ENCODE peak calls at places on chromosomes 16 and 17, in eight cellular contexts. X is H54, Q is brain pericyte, F is Caco-2, A is NCI-H1092, M is NCI-H1436, P is epithelial cell of prostate, L is T-helper 9 cell. U is an unnamed sample.

GRCh38 chr16:19655242-19655777 is 62.7 kb downstream of the KNOP1 start:
- DNase-seq in P (no peak), M (no peak), A (peak), X (no peak), L (no peak), F (no peak), Q (no peak), U (no peak)

GRCh38 chr17:38958756-38959155 is 8.4 kb downstream of the FBXO47 start:
- DNase-seq in F (no peak), Q (no peak), M (no peak), X (no peak), P (no peak), L (no peak), A (no peak), U (no peak)

GRCh38 chr17:60439501-60439900 is 17.2 kb downstream of the CHCT1 start:
- DNase-seq in P (no peak), A (no peak), Q (no peak), X (no peak), L (no peak), F (no peak), M (no peak), U (no peak)

GRCh38 chr17:81482673-81483072 is 29.9 kb downstream of the ACTG1 start:
- DNase-seq in L (no peak), X (no peak), P (no peak), A (peak), F (no peak), M (no peak), Q (no peak), U (no peak)

GRCh38 chr17:8468109-8468508 is 32.4 kb downstream of the NDEL1 start:
- DNase-seq in L (no peak), X (no peak), Q (no peak), M (no peak), A (no peak), F (no peak), P (no peak), U (no peak)

GRCh38 chr17:46167826-46168569 is 25.2 kb downstream of the KANSL1 start:
- DNase-seq in A (no peak), Q (no peak), F (no peak), L (no peak), M (no peak), X (no peak), P (no peak), U (peak)

GRCh38 chr17:45364531-45365390 is 47.9 kb upstream of the MAP3K14 start:
- DNase-seq in F (no peak), L (no peak), A (peak), P (no peak), Q (no peak), M (peak), X (no peak), U (no peak)

GRCh38 chr16:71467810-71468209 is 5.8 kb upstream of the ZNF23 start:
- DNase-seq in M (no peak), Q (no peak), F (peak), X (no peak), L (peak), A (no peak), P (no peak), U (peak)

GRCh38 chr17:41329279-41329925 is 13.9 kb upstream of the KRTAP17-1 start:
- DNase-seq in Q (no peak), X (peak), A (peak), L (no peak), F (peak), M (peak), P (no peak), U (peak)

GRCh38 chr17:58388302-58389190 is 28.8 kb downstream of the RNF43 start:
- DNase-seq in A (no peak), F (no peak), L (no peak), X (no peak), P (no peak), M (no peak), Q (no peak), U (no peak)

GRCh38 chr16:15511759-15512487 is 77.5 kb downstream of the BMERB1 start:
- DNase-seq in X (no peak), Q (no peak), M (no peak), A (no peak), P (no peak), F (no peak), L (no peak), U (no peak)

GRCh38 chr16:79164378-79164720 is 436.2 kb downstream of the MAF start:
- DNase-seq in Q (no peak), F (no peak), X (no peak), L (no peak), M (no peak), P (no peak), A (no peak), U (no peak)

GRCh38 chr17:80785477-80786178 is 206.0 kb upstream of the CHMP6 start:
- DNase-seq in P (no peak), A (peak), X (no peak), Q (no peak), M (no peak), L (no peak), F (no peak), U (no peak)

GRCh38 chr16:49526966-49527365 is 153.4 kb downstream of the C16orf78 start:
- DNase-seq in P (no peak), M (no peak), Q (no peak), X (no peak), A (no peak), L (no peak), F (no peak), U (no peak)

GRCh38 chr16:14026572-14026971 is 44.5 kb upstream of the MRTFB start:
- DNase-seq in A (no peak), P (no peak), F (no peak), X (no peak), L (no peak), M (no peak), Q (no peak), U (no peak)

GRCh38 chr17:48825446-48826381 is 5.1 kb upstream of the CALCOCO2 start:
- DNase-seq in F (peak), M (no peak), L (no peak), Q (no peak), X (no peak), A (no peak), P (peak), U (no peak)

GRCh38 chr16:79673635-79674034 is 73.1 kb upstream of the MAF start:
- DNase-seq in Q (no peak), P (no peak), L (no peak), F (no peak), M (no peak), X (no peak), A (no peak), U (no peak)

GRCh38 chr16:729768-730665 is 3.1 kb downstream of the HAGHL start:
- DNase-seq in Q (no peak), P (no peak), F (no peak), L (no peak), X (no peak), M (no peak), A (no peak), U (no peak)

GRCh38 chr17:14165672-14166071 is 71.0 kb downstream of the CDRT15 start:
- DNase-seq in A (no peak), F (no peak), X (no peak), M (no peak), L (no peak), P (no peak), Q (no peak), U (no peak)

GRCh38 chr17:60102632-60103047 is 23.9 kb upstream of the HEATR6 start:
- DNase-seq in L (no peak), M (no peak), P (no peak), A (no peak), X (no peak), F (no peak), Q (no peak), U (no peak)

GRCh38 chr17:50206604-50207293 is 5.3 kb upstream of the COL1A1 start:
- DNase-seq in Q (no peak), A (no peak), X (no peak), F (peak), M (no peak), P (no peak), L (no peak), U (no peak)

GRCh38 chr17:8698142-8699050 is 46.2 kb downstream of the CCDC42 start:
- DNase-seq in X (no peak), P (no peak), Q (no peak), A (no peak), L (no peak), F (no peak), M (no peak), U (no peak)

GRCh38 chr17:41680426-41681040 is 8.2 kb upstream of the EIF1 start:
- DNase-seq in X (no peak), M (no peak), L (no peak), F (no peak), A (peak), P (no peak), Q (no peak), U (no peak)

GRCh38 chr17:39018267-39019134 is 51.3 kb upstream of the FBXO47 start:
- DNase-seq in L (no peak), M (no peak), A (no peak), P (no peak), F (no peak), X (no peak), Q (no peak), U (no peak)

GRCh38 chr16:86016201-86016965 is 117.4 kb downstream of the IRF8 start:
- DNase-seq in A (peak), F (peak), P (no peak), Q (no peak), M (peak), L (no peak), X (peak), U (peak)

GRCh38 chr16:1308036-1308976 is 1.1 kb upstream of the UBE2I start:
- DNase-seq in P (peak), M (peak), X (no peak), L (no peak), A (no peak), F (no peak), Q (no peak), U (peak)

GRCh38 chr17:1718362-1719165 is 5.9 kb upstream of the WDR81 start:
- DNase-seq in M (no peak), X (no peak), L (no peak), P (no peak), Q (no peak), A (no peak), F (no peak), U (no peak)

GRCh38 chr16:82046941-82047340 is 11.9 kb downstream of the HSD17B2 start:
- DNase-seq in L (no peak), A (no peak), Q (no peak), X (no peak), F (no peak), P (no peak), M (no peak), U (no peak)

GRCh38 chr16:67499159-67499558 is 15.8 kb upstream of the AGRP start:
- DNase-seq in Q (no peak), P (no peak), L (no peak), X (no peak), M (no peak), F (no peak), A (no peak), U (no peak)

GRCh38 chr16:57784334-57784733 is 18.0 kb downstream of the KIFC3 start:
- DNase-seq in L (no peak), F (no peak), X (no peak), A (no peak), Q (no peak), M (no peak), P (no peak), U (no peak)

GRCh38 chr17:43759836-43760235 is 1.2 kb upstream of the SOST start:
- DNase-seq in M (no peak), F (no peak), P (peak), Q (no peak), L (no peak), X (no peak), A (no peak), U (no peak)

GRCh38 chr16:3249451-3249850 is 7.0 kb downstream of the MEFV start:
- DNase-seq in M (no peak), Q (no peak), L (no peak), P (no peak), F (no peak), X (no peak), A (no peak), U (no peak)

GRCh38 chr17:9291912-9292562 is 270.7 kb downstream of the NTN1 start:
- DNase-seq in P (no peak), L (peak), A (no peak), M (no peak), Q (no peak), X (peak), F (no peak), U (peak)

GRCh38 chr16:85085721-85086120 is 26.6 kb downstream of the CIBAR2 start:
- DNase-seq in M (no peak), Q (no peak), L (no peak), A (no peak), X (no peak), F (no peak), P (no peak), U (no peak)